ENCODE peak calls at places on chromosomes 7 and 10, in ten cellular contexts. W is IMR-90; I is NCI-H1436; G is kidney epithelial cell; N is prostate gland; F is fibroblast of the aortic adventitia; Q is Right ventricle myocardium inferior; D is A172; M is activated naive CD4-positive, alpha-beta T cell; O is CD4-positive, alpha-beta T cell. U is an unnamed sample.

GRCh38 chr10:60816624-60817023 is 38.3 kb downstream of the CDK1 start:
- DNase-seq in O (peak), G (no peak), F (peak), Q (no peak), D (peak), N (peak), W (peak), M (no peak), I (peak), U (no peak)

GRCh38 chr7:134520130-134520529 is 7.2 kb upstream of the AKR1B10 start:
- DNase-seq in W (peak), O (no peak), M (no peak), N (no peak), D (no peak), I (no peak), Q (no peak), F (peak), G (no peak), U (no peak)

GRCh38 chr10:113891476-113891875 is 37.0 kb downstream of the NHLRC2 start:
- DNase-seq in G (no peak), O (no peak), D (no peak), M (no peak), N (no peak), I (no peak), W (no peak), F (no peak), Q (no peak), U (no peak)

GRCh38 chr7:108824840-108825540 is 255.3 kb downstream of the DNAJB9 start:
- DNase-seq in O (no peak), M (no peak), N (no peak), I (no peak), G (peak), D (peak), F (peak), Q (peak), W (peak), U (no peak)

GRCh38 chr7:105352018-105352612 is 36.6 kb downstream of the SRPK2 start:
- DNase-seq in Q (peak), N (peak), F (peak), O (peak), M (peak), W (peak), I (no peak), G (peak), D (peak), U (peak)

GRCh38 chr7:32034052-32034451 is 36.2 kb downstream of the PDE1C start:
- DNase-seq in G (no peak), D (no peak), I (no peak), M (no peak), N (no peak), F (no peak), O (no peak), Q (no peak), W (no peak), U (no peak)

GRCh38 chr10:114384181-114384580 is 20.1 kb downstream of the AFAP1L2 start:
- DNase-seq in G (no peak), F (no peak), W (no peak), I (no peak), D (no peak), O (no peak), Q (no peak), M (no peak), N (no peak), U (no peak)

GRCh38 chr10:73182568-73182967 is 14.6 kb downstream of the FAM149B1 start:
- DNase-seq in N (no peak), W (peak), M (no peak), Q (no peak), I (no peak), F (peak), O (no peak), D (peak), G (no peak), U (no peak)

GRCh38 chr10:77012811-77013500 is 624.7 kb downstream of the KCNMA1 start:
- DNase-seq in G (no peak), M (no peak), N (no peak), D (no peak), Q (no peak), F (peak), I (no peak), W (no peak), O (no peak), U (peak)

GRCh38 chr7:1083729-1084657 is 3.9 kb upstream of the GPER1 start:
- DNase-seq in D (no peak), W (no peak), I (no peak), Q (no peak), G (no peak), M (no peak), O (no peak), F (no peak), N (peak), U (peak)

GRCh38 chr7:82566752-82567151 is 123.2 kb upstream of the CACNA2D1 start:
- DNase-seq in Q (no peak), O (no peak), F (no peak), N (no peak), G (no peak), I (no peak), M (no peak), D (no peak), W (no peak), U (peak)

GRCh38 chr10:81820418-81820817 is 54.6 kb upstream of the NRG3 start:
- DNase-seq in G (peak), N (no peak), M (no peak), Q (no peak), I (no peak), F (no peak), W (no peak), D (peak), O (no peak), U (no peak)

GRCh38 chr10:92695679-92696605 is 6.2 kb downstream of the HHEX start:
- DNase-seq in I (no peak), D (peak), G (no peak), F (peak), M (no peak), W (peak), Q (no peak), O (no peak), N (no peak), U (no peak)

GRCh38 chr10:87942884-87943527 is 79.6 kb downstream of the PTEN start:
- DNase-seq in W (peak), I (no peak), D (no peak), M (no peak), F (no peak), G (no peak), N (no peak), O (no peak), Q (no peak), U (no peak)

GRCh38 chr10:88216976-88217375 is 353.6 kb downstream of the PTEN start:
- DNase-seq in I (no peak), G (no peak), W (no peak), M (no peak), N (no peak), F (no peak), D (no peak), O (no peak), Q (no peak), U (no peak)

GRCh38 chr7:134690614-134691504 is 44.2 kb downstream of the BPGM start:
- DNase-seq in F (peak), G (no peak), M (no peak), I (no peak), Q (no peak), W (peak), O (no peak), N (no peak), D (peak), U (peak)

GRCh38 chr10:14592026-14592425 is 182.7 kb downstream of the FAM107B start:
- DNase-seq in Q (no peak), M (no peak), D (no peak), O (no peak), F (no peak), G (no peak), W (no peak), N (no peak), I (no peak), U (no peak)

GRCh38 chr10:6037975-6038624 is 24.1 kb downstream of the IL2RA start:
- DNase-seq in M (no peak), D (no peak), F (no peak), I (no peak), N (no peak), G (no peak), W (no peak), O (no peak), Q (no peak), U (no peak)

GRCh38 chr10:7102084-7102483 is 308.8 kb downstream of the SFMBT2 start:
- DNase-seq in M (no peak), F (peak), I (no peak), W (peak), N (no peak), G (no peak), Q (no peak), O (no peak), D (no peak), U (no peak)

GRCh38 chr7:97022451-97023306 is 2.0 kb downstream of the DLX5 start:
- DNase-seq in F (no peak), G (no peak), D (no peak), O (no peak), Q (no peak), I (no peak), N (no peak), M (no peak), W (no peak), U (no peak)

GRCh38 chr7:23055582-23056178 is 41.8 kb upstream of the HYCC1 start:
- DNase-seq in G (no peak), N (peak), I (peak), Q (no peak), W (peak), D (peak), O (peak), F (peak), M (no peak), U (no peak)

GRCh38 chr10:117546020-117546629 is 3.6 kb downstream of the EMX2 start:
- DNase-seq in O (no peak), G (no peak), Q (no peak), D (no peak), F (no peak), I (no peak), N (no peak), M (no peak), W (no peak), U (no peak)

GRCh38 chr10:6336013-6336412 is 133.3 kb downstream of the PFKFB3 start:
- DNase-seq in F (no peak), Q (peak), N (no peak), W (no peak), D (no peak), G (no peak), M (no peak), O (no peak), I (no peak), U (no peak)

GRCh38 chr10:12508165-12508564 is 158.8 kb downstream of the CAMK1D start:
- DNase-seq in M (no peak), O (no peak), D (no peak), I (no peak), Q (no peak), N (no peak), W (no peak), F (no peak), G (no peak), U (no peak)

GRCh38 chr10:3339531-3339950 is 167.0 kb upstream of the PITRM1 start:
- DNase-seq in W (peak), I (no peak), F (no peak), D (peak), O (no peak), N (no peak), G (no peak), M (no peak), Q (no peak), U (no peak)

GRCh38 chr7:100127866-100128601 is 1.3 kb downstream of the MBLAC1 start:
- DNase-seq in O (no peak), N (no peak), G (no peak), Q (no peak), D (no peak), I (no peak), M (no peak), W (no peak), F (no peak), U (no peak)

GRCh38 chr7:114087674-114088539 is 169.1 kb upstream of the PPP1R3A start:
- DNase-seq in M (no peak), O (no peak), Q (no peak), W (no peak), F (no peak), D (no peak), I (no peak), G (no peak), N (peak), U (peak)

GRCh38 chr7:27910341-27910740 is 170.4 kb downstream of the TAX1BP1 start:
- DNase-seq in N (no peak), F (no peak), W (peak), O (no peak), I (no peak), G (no peak), M (no peak), D (no peak), Q (no peak), U (no peak)

GRCh38 chr7:80643336-80643925 is 5.0 kb downstream of the CD36 start:
- DNase-seq in F (no peak), G (no peak), N (no peak), W (peak), O (no peak), Q (no peak), D (no peak), I (no peak), M (no peak), U (no peak)

GRCh38 chr7:45703373-45703821 is 129.2 kb downstream of the ADCY1 start:
- DNase-seq in D (no peak), W (no peak), I (no peak), M (no peak), F (no peak), G (no peak), N (no peak), O (no peak), Q (no peak), U (no peak)

GRCh38 chr10:78489034-78489433 is 455.4 kb downstream of the RPS24 start:
- DNase-seq in W (no peak), Q (no peak), F (no peak), D (no peak), N (no peak), O (no peak), I (no peak), G (no peak), M (no peak), U (no peak)

GRCh38 chr7:105796365-105796764 is 80.0 kb downstream of the ATXN7L1 start:
- DNase-seq in W (peak), M (no peak), G (no peak), I (no peak), O (no peak), D (no peak), Q (no peak), N (no peak), F (no peak), U (no peak)

GRCh38 chr7:149860821-149861727 is 12.7 kb upstream of the ATP6V0E2 start:
- DNase-seq in O (no peak), Q (no peak), W (no peak), M (no peak), I (no peak), D (no peak), G (no peak), F (no peak), N (no peak), U (no peak)

GRCh38 chr10:107623292-107623691 is 458.8 kb upstream of the SORCS1 start:
- DNase-seq in M (no peak), Q (no peak), D (no peak), N (no peak), G (no peak), I (no peak), W (no peak), O (no peak), F (no peak), U (no peak)

GRCh38 chr7:127365164-127365956 is 27.1 kb downstream of the ZNF800 start:
- DNase-seq in G (no peak), N (no peak), W (no peak), Q (no peak), M (no peak), D (no peak), F (no peak), O (no peak), I (no peak), U (no peak)

U was measured in Right ventricle myocardium superior.